ENCODE peak calls at places on chromosomes 13 and 19, in five cellular contexts. T is AG09319, H is HFFc6, U is GM12865, M is H9. Z is an unnamed sample.

GRCh38 chr19:10120538-10121198 is 969 bp upstream of the EIF3G start:
- DNase-seq in U (no peak), H (peak; percentile 97), M (no peak), T (peak; percentile 46), Z (no peak)

GRCh38 chr13:50587122-50587521 is 256.4 kb downstream of the DLEU7 start:
- DNase-seq in M (no peak), H (no peak), U (no peak), T (no peak), Z (no peak)

GRCh38 chr19:47539747-47540311 is 25.0 kb upstream of the NAPA start:
- DNase-seq in H (no peak), U (no peak), M (no peak), T (no peak), Z (no peak)

GRCh38 chr19:7400815-7401214 is 52.1 kb downstream of the ARHGEF18 start:
- DNase-seq in H (no peak), M (no peak), T (no peak), U (no peak), Z (no peak)

GRCh38 chr19:45782820-45783785 is 813 bp upstream of the DMPK start:
- DNase-seq in H (peak; percentile 82), T (no peak), U (no peak), M (peak; percentile 36), Z (no peak)

GRCh38 chr13:73440296-73440895 is 381.6 kb downstream of the KLF5 start:
- DNase-seq in H (no peak), M (no peak), T (no peak), U (no peak), Z (no peak)

GRCh38 chr19:41426116-41426841 is 895 bp downstream of the B3GNT8 start:
- DNase-seq in T (no peak), M (no peak), H (no peak), U (no peak), Z (no peak)

GRCh38 chr13:102721800-102722231 is 27.0 kb upstream of the METTL21C start:
- DNase-seq in U (peak; percentile 2), H (peak; percentile 18), M (no peak), T (no peak), Z (no peak)

GRCh38 chr19:31249217-31249616 is 100.0 kb downstream of the TSHZ3 start:
- DNase-seq in T (no peak), H (no peak), M (no peak), U (no peak), Z (no peak)

GRCh38 chr19:45568732-45569131 is 15.9 kb downstream of the OPA3 start:
- DNase-seq in M (no peak), U (no peak), H (peak; percentile 62), T (no peak), Z (no peak)

GRCh38 chr13:36418022-36418805 is 14.1 kb upstream of the CCNA1 start:
- DNase-seq in M (no peak), T (no peak), H (peak; percentile 16), U (peak; percentile 42), Z (no peak)

GRCh38 chr13:25375727-25376358 is 4.1 kb downstream of the ATP8A2 start:
- DNase-seq in U (peak; percentile 54), H (peak; percentile 27), M (peak; percentile 61), T (peak; percentile 7), Z (no peak)

GRCh38 chr19:18804139-18804601 is 13.1 kb upstream of the COMP start:
- DNase-seq in H (no peak), M (no peak), U (no peak), T (no peak), Z (no peak)

GRCh38 chr13:60095300-60095699 is 68.4 kb downstream of the DIAPH3 start:
- DNase-seq in H (no peak), M (no peak), T (no peak), U (no peak), Z (no peak)

GRCh38 chr19:15759962-15760565 is 22.3 kb downstream of the OR10H3 start:
- DNase-seq in U (peak; percentile 7), T (no peak), M (no peak), H (no peak), Z (no peak)

GRCh38 chr13:66210677-66211076 is 1019.5 kb downstream of the PCDH9 start:
- DNase-seq in M (no peak), U (no peak), T (peak; percentile 8), H (peak; percentile 90), Z (no peak)

GRCh38 chr19:8607386-8607785 is 3.1 kb downstream of the ADAMTS10 start:
- DNase-seq in U (no peak), T (no peak), H (no peak), M (no peak), Z (no peak)

GRCh38 chr13:65966991-65967451 is 1263.1 kb downstream of the PCDH9 start:
- DNase-seq in H (peak; percentile 67), T (no peak), M (peak; percentile 48), U (peak; percentile 0), Z (no peak)

GRCh38 chr13:59542303-59542702 is 621.4 kb downstream of the DIAPH3 start:
- DNase-seq in T (no peak), U (no peak), M (no peak), H (no peak), Z (no peak)

DNA sequence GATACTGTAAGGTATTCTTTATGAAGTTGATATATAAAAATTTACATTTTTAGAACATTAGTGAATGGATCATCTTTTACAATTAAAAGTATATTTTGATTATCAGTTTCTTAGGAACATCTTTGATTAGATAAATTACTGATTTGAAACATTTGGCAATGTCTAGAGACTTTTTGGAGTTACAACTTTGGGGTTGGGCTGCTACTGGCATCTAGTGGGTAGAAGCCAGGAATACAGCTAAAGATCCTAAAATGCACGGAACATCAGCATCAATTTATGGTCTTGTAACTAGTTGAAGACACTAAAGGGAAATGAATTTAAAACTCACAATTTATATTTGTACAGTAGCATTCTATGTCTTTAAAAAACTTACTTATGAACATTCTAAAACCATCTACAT is 19.9 kb downstream of the POMP start:
- DNase-seq in H (no peak), U (no peak), M (no peak), T (no peak), Z (no peak)
- TF ChIP-seq CTCF in H (peak; percentile 41), U (peak; percentile 10), M (no peak), T (peak; percentile 20), Z (no peak)

DNA sequence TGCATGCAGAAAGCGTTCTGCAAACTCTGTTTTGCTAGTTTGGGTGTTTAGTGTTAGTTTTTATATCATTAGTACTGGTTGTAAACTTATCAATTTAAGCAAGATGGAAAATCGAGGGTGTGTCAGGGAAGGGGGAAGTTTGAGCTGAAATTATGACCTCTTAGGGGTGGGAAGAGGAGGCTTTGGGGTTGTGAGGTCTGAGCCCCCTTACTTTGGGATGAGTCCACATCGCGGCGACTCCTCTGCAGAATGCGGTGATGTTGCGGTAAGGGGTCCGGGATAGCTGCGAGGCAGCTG is 745 bp upstream of the NDUFS7 start:
- DNase-seq in U (no peak), T (no peak), H (no peak), M (no peak), Z (no peak)
- TF ChIP-seq CTCF in U (no peak), T (no peak), H (no peak), M (no peak), Z (no peak)

GRCh38 chr13:100442095-100442832 is 146.3 kb downstream of the GGACT start:
- DNase-seq in H (no peak), T (no peak), M (no peak), U (no peak), Z (no peak)
- TF ChIP-seq CTCF in H (peak; percentile 24), T (no peak), M (peak; percentile 28), U (no peak), Z (no peak)

GRCh38 chr19:17579523-17580244 is 24.2 kb downstream of the COLGALT1 start:
- DNase-seq in U (peak; percentile 84), T (no peak), M (peak; percentile 98), H (peak; percentile 23), Z (no peak)

GRCh38 chr19:17581211-17581874 is 25.9 kb downstream of the COLGALT1 start:
- DNase-seq in H (no peak), M (no peak), U (no peak), T (no peak), Z (no peak)

GRCh38 chr19:17584132-17584531 is 28.7 kb downstream of the COLGALT1 start:
- DNase-seq in U (no peak), T (no peak), H (no peak), M (no peak), Z (no peak)

GRCh38 chr19:17580470-17581000 is 25.1 kb downstream of the COLGALT1 start:
- DNase-seq in H (no peak), T (no peak), M (peak; percentile 52), U (no peak), Z (no peak)

DNA sequence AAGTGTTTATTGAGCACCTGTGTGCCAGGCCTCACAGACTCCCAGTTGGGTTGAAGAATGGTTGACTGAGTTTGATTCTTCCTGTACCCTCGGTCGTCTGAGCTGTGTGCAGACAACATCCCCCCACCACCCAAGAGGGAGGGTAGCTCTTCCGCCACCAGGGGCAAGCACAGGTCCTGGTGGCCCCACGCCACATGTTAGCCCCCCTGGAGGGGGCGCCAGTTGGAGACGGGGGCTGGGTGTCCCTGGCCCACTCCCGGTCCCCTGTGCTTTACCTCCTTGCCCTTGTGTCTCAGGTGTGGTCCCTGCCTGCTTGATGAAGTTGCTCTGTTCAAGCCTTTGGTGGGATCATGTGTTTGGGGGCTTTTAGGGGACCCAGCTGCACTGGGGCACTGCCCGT is 27.2 kb downstream of the COLGALT1 start:
- DNase-seq in U (no peak), T (no peak), M (no peak), H (no peak), Z (no peak)
- TF ChIP-seq CTCF in U (no peak), T (no peak), M (peak; percentile 30), H (peak; percentile 44), Z (no peak)

GRCh38 chr13:32829676-32830091 is 186.5 kb upstream of the KL start:
- DNase-seq in U (no peak), M (peak; percentile 53), T (no peak), H (peak; percentile 74), Z (no peak)
- TF ChIP-seq CTCF in U (no peak), M (no peak), T (no peak), H (no peak), Z (no peak)

GRCh38 chr13:37960427-37960826 is 90.9 kb upstream of the TRPC4 start:
- DNase-seq in H (no peak), M (no peak), U (no peak), T (no peak), Z (no peak)
- TF ChIP-seq CTCF in H (peak; percentile 66), M (peak; percentile 67), U (no peak), T (no peak), Z (peak; percentile 58)

GRCh38 chr13:95698047-95698749 is 21.3 kb downstream of the DNAJC3 start:
- DNase-seq in M (no peak), H (no peak), U (no peak), T (no peak), Z (no peak)
- TF ChIP-seq CTCF in M (peak; percentile 57), H (peak; percentile 66), U (peak; percentile 16), T (no peak), Z (peak; percentile 53)

DNA sequence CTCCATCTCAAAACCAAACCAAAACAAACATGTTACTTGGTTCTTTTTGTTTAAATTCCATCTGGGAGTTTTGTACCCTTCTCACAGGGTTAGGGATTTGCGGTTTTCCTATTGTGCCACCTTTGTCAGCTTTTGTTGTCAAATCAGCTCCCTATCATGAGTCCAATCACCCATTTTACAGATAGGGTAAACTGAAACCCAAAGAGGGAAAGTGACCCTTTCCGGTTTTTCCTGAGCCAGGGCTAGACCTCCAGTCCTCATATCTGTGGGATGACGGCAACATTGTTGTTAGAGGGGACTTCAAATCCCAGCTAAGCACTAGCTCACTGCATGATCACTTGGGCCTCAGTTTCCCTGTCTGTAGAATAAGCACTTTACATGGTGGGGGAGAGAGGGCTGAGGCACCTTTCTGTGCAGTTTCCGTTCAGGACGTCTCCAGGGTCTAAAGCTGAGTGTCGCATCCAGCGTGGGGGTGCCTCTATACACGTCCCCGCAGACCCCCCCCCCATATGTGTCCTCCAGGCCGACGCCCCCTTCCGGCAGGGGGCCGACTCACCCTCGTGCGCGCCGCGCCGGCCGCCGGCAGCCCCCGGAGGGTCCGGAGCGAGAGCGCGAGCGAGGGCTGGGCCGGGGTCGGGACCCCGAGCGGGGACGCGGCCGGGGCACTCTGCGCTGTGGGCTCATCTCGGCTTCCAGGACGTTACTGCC is 3.9 kb downstream of the CCDC194 start:
- DNase-seq in U (no peak), H (no peak), M (no peak), T (no peak), Z (no peak)
- TF ChIP-seq CTCF in U (no peak), H (peak; percentile 41), M (peak; percentile 47), T (no peak), Z (peak; percentile 49)